ENCODE peak calls at places on chromosomes 16 and 17, in ten cellular contexts. K, Y, S, Q, T, L, Z, V, M and F are unnamed samples.
A peak's percentile ranks its signal among the peaks of the same experiment; 100 is the strongest.

GRCh38 chr17:61235821-61236197 is 163.8 kb upstream of the TBX2 start:
- DNase-seq in K (no peak), Y (no peak), S (peak; percentile 10), Q (peak; percentile 79), T (peak; percentile 38), L (no peak), Z (no peak), V (no peak), M (peak; percentile 65), F (peak; percentile 22)

GRCh38 chr16:11302977-11303376 is 21.8 kb upstream of the PRM1 start:
- DNase-seq in K (no peak), Y (no peak), S (no peak), Q (no peak), T (peak; percentile 30), L (no peak), Z (no peak), V (no peak), M (no peak), F (no peak)

GRCh38 chr17:64515419-64515818 is 8.6 kb downstream of the CEP95 start:
- DNase-seq in K (no peak), Y (no peak), S (no peak), Q (no peak), T (no peak), L (no peak), Z (no peak), V (no peak), M (no peak), F (no peak)

GRCh38 chr16:20323591-20324117 is 3.7 kb downstream of the GP2 start:
- DNase-seq in K (no peak), Y (no peak), S (no peak), Q (no peak), T (no peak), L (no peak), Z (no peak), V (no peak), M (no peak), F (no peak)

GRCh38 chr16:76459111-76459510 is 181.9 kb downstream of the CNTNAP4 start:
- DNase-seq in K (no peak), Y (no peak), S (no peak), Q (no peak), T (no peak), L (no peak), Z (no peak), V (no peak), M (no peak), F (no peak)

GRCh38 chr17:46056800-46057304 is 57.8 kb downstream of the STH start:
- DNase-seq in K (no peak), Y (no peak), S (no peak), Q (peak; percentile 77), T (peak; percentile 74), L (no peak), Z (no peak), V (no peak), M (peak; percentile 80), F (peak; percentile 20)

GRCh38 chr16:57955572-57955971 is 15.4 kb downstream of the CNGB1 start:
- DNase-seq in K (no peak), Y (no peak), S (no peak), Q (no peak), T (peak; percentile 63), L (no peak), Z (no peak), V (no peak), M (no peak), F (no peak)

GRCh38 chr16:4911831-4912422 is 25.0 kb downstream of the PPL start:
- DNase-seq in K (no peak), Y (no peak), S (no peak), Q (peak; percentile 68), T (peak; percentile 21), L (no peak), Z (no peak), V (no peak), M (peak; percentile 64), F (no peak)

GRCh38 chr17:38598536-38598935 is 7.2 kb downstream of the SRCIN1 start:
- DNase-seq in K (no peak), Y (no peak), S (peak; percentile 95), Q (peak; percentile 57), T (peak; percentile 84), L (no peak), Z (peak; percentile 86), V (no peak), M (peak; percentile 53), F (peak; percentile 77)

GRCh38 chr17:39170051-39170450 is 4.1 kb upstream of the ARL5C start:
- DNase-seq in K (no peak), Y (no peak), S (no peak), Q (no peak), T (no peak), L (no peak), Z (no peak), V (no peak), M (no peak), F (no peak)

GRCh38 chr17:36825956-36826350 is 111.3 kb upstream of the LHX1 start:
- DNase-seq in K (no peak), Y (no peak), S (no peak), Q (no peak), T (no peak), L (no peak), Z (no peak), V (no peak), M (no peak), F (no peak)

GRCh38 chr16:1993731-1994131 is 4.0 kb downstream of the SYNGR3 start:
- DNase-seq in K (no peak), Y (no peak), S (no peak), Q (no peak), T (peak; percentile 69), L (no peak), Z (no peak), V (no peak), M (peak; percentile 66), F (peak; percentile 43)

GRCh38 chr17:49339359-49339758 is 22.7 kb downstream of the ZNF652 start:
- DNase-seq in K (no peak), Y (no peak), S (no peak), Q (no peak), T (no peak), L (no peak), Z (no peak), V (no peak), M (no peak), F (no peak)

GRCh38 chr16:23174622-23175021 is 7.9 kb upstream of the SCNN1G start:
- DNase-seq in K (no peak), Y (no peak), S (peak; percentile 49), Q (peak; percentile 10), T (no peak), L (no peak), Z (no peak), V (no peak), M (peak; percentile 44), F (no peak)

DNA sequence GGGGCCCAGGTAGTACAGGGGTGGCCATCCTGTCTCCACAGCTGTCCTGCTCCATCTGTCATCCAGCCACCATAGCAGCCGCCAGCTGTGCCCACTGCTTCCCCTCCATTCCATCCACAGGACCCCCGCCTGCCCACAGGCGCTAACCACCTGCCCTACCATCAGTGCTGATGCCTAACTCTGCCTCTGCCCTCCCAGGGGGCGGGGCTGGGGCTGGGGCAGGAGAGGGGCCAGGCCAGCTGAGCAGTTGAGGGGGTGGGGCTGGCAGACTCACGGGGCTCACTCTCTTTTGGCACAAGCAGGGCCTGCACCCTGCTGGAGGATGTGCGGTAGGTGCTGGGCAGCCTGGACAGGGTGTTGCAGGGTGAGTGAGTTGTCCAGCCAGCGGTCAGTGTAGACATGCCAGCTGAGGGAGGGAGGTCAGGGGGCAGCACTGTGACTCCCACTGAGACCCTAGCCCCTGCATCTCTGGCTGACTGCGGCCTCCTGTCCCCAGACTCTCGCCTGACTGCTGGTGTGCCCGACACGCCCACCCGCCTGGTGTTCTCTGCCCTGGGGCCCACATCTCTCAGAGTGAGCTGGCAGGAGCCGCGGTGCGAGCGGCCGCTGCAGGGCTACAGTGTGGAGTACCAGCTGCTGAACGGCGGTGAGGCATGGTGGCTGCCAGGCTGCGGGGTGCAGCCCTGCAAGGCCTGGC is 9.6 kb downstream of the GALK1 start:
- DNase-seq in K (peak; percentile 74), Y (no peak), S (no peak), Q (no peak), T (peak; percentile 44), L (no peak), Z (peak; percentile 79), V (no peak), M (no peak), F (no peak)
- H3K27ac ChIP-seq in K (no peak overlapping the region), Y (peak overlapping the region; percentile 11), S (no peak overlapping the region), Q (no peak overlapping the region), T (no peak overlapping the region), L (no peak overlapping the region), Z (peak overlapping the region; percentile 39), V (no peak overlapping the region), M (no peak overlapping the region), F (no peak overlapping the region)

GRCh38 chr16:50306287-50306686 is 39.9 kb downstream of the ADCY7 start:
- DNase-seq in K (peak; percentile 61), Y (no peak), S (no peak), Q (no peak), T (no peak), L (no peak), Z (peak; percentile 14), V (no peak), M (no peak), F (no peak)
- H3K27ac ChIP-seq in K (no peak overlapping the region), Y (no peak overlapping the region), S (no peak overlapping the region), Q (no peak overlapping the region), T (no peak overlapping the region), L (no peak overlapping the region), Z (no peak overlapping the region), V (no peak overlapping the region), M (no peak overlapping the region), F (no peak overlapping the region)

GRCh38 chr17:17077861-17078732 is 35.8 kb downstream of the MPRIP start:
- DNase-seq in K (peak; percentile 42), Y (no peak), S (no peak), Q (no peak), T (no peak), L (no peak), Z (no peak), V (no peak), M (no peak), F (no peak)
- H3K27ac ChIP-seq in K (no peak overlapping the region), Y (peak overlapping the region; percentile 39), S (no peak overlapping the region), Q (no peak overlapping the region), T (no peak overlapping the region), L (peak overlapping the region; percentile 74), Z (no peak overlapping the region), V (no peak overlapping the region), M (no peak overlapping the region), F (peak overlapping the region; percentile 16)

GRCh38 chr17:78356163-78356713 is 3.6 kb downstream of the SOCS3 start:
- DNase-seq in K (no peak), Y (no peak), S (peak; percentile 61), Q (peak; percentile 80), T (peak; percentile 98), L (no peak), Z (no peak), V (peak; percentile 82), M (peak; percentile 93), F (peak; percentile 97)

GRCh38 chr17:78357687-78358537 is 2.0 kb downstream of the SOCS3 start:
- DNase-seq in K (no peak), Y (no peak), S (peak; percentile 47), Q (no peak), T (no peak), L (no peak), Z (no peak), V (no peak), M (peak; percentile 23), F (no peak)

GRCh38 chr17:78355045-78355641 is 4.7 kb downstream of the SOCS3 start:
- DNase-seq in K (no peak), Y (no peak), S (no peak), Q (no peak), T (no peak), L (no peak), Z (no peak), V (peak; percentile 48), M (no peak), F (no peak)

GRCh38 chr17:78357177-78357586 is 2.7 kb downstream of the SOCS3 start:
- DNase-seq in K (peak; percentile 84), Y (no peak), S (no peak), Q (peak; percentile 85), T (no peak), L (peak; percentile 58), Z (peak; percentile 72), V (no peak), M (peak; percentile 79), F (no peak)

GRCh38 chr17:78355701-78356100 is 4.2 kb downstream of the SOCS3 start:
- DNase-seq in K (no peak), Y (no peak), S (no peak), Q (no peak), T (no peak), L (no peak), Z (no peak), V (no peak), M (no peak), F (no peak)
- H3K27ac ChIP-seq in K (no peak overlapping the region), Y (peak overlapping the region; percentile 96), S (no peak overlapping the region), Q (peak overlapping the region; percentile 94), T (no peak overlapping the region), L (peak overlapping the region; percentile 97), Z (no peak overlapping the region), V (peak overlapping the region; percentile 73), M (peak overlapping the region; percentile 74), F (peak overlapping the region; percentile 55)